ENCODE peak calls at places on chromosome 22, in eight cellular contexts. One of them, this sample, is unnamed.

GRCh38 chr22:46931414-46931813 is 169.0 kb downstream of the TBC1D22A start:
- DNase-seq in GM23338: peak
- DNase-seq in foreskin keratinocyte: peak
- DNase-seq in coronary artery: no peak
- DNase-seq in tibial nerve: no peak
- DNase-seq in CD4-positive, alpha-beta T cell: no peak
- DNase-seq in psoas muscle: no peak
- DNase-seq in fibroblast of lung: no peak
- DNase-seq in this sample: peak

GRCh38 chr22:45316796-45317526 is 7.2 kb downstream of the FAM118A start:
- DNase-seq in tibial nerve: peak
- DNase-seq in GM23338: no peak
- DNase-seq in foreskin keratinocyte: no peak
- DNase-seq in coronary artery: no peak
- DNase-seq in fibroblast of lung: no peak
- DNase-seq in psoas muscle: no peak
- DNase-seq in CD4-positive, alpha-beta T cell: no peak
- DNase-seq in this sample: no peak

GRCh38 chr22:44884968-44885805 is 124.6 kb downstream of the PHF21B start:
- DNase-seq in foreskin keratinocyte: peak
- DNase-seq in tibial nerve: no peak
- DNase-seq in GM23338: no peak
- DNase-seq in coronary artery: peak
- DNase-seq in fibroblast of lung: no peak
- DNase-seq in psoas muscle: peak
- DNase-seq in CD4-positive, alpha-beta T cell: no peak
- DNase-seq in this sample: peak

GRCh38 chr22:38315801-38316339 is 1.4 kb downstream of the CSNK1E start:
- DNase-seq in fibroblast of lung: peak
- DNase-seq in CD4-positive, alpha-beta T cell: no peak
- DNase-seq in coronary artery: no peak
- DNase-seq in foreskin keratinocyte: peak
- DNase-seq in tibial nerve: no peak
- DNase-seq in GM23338: no peak
- DNase-seq in psoas muscle: no peak
- DNase-seq in this sample: no peak

GRCh38 chr22:30416843-30417242 is 8.7 kb upstream of the MTFP1 start:
- DNase-seq in CD4-positive, alpha-beta T cell: no peak
- DNase-seq in GM23338: no peak
- DNase-seq in coronary artery: no peak
- DNase-seq in fibroblast of lung: no peak
- DNase-seq in foreskin keratinocyte: no peak
- DNase-seq in tibial nerve: no peak
- DNase-seq in psoas muscle: no peak
- DNase-seq in this sample: no peak

GRCh38 chr22:23098718-23099524 is 28.6 kb downstream of the GNAZ start:
- DNase-seq in foreskin keratinocyte: no peak
- DNase-seq in GM23338: no peak
- DNase-seq in coronary artery: no peak
- DNase-seq in fibroblast of lung: no peak
- DNase-seq in tibial nerve: peak
- DNase-seq in psoas muscle: peak
- DNase-seq in CD4-positive, alpha-beta T cell: no peak
- DNase-seq in this sample: no peak

GRCh38 chr22:24496661-24497060 is 1.5 kb downstream of the UPB1 start:
- DNase-seq in fibroblast of lung: no peak
- DNase-seq in coronary artery: no peak
- DNase-seq in GM23338: no peak
- DNase-seq in CD4-positive, alpha-beta T cell: no peak
- DNase-seq in psoas muscle: no peak
- DNase-seq in tibial nerve: no peak
- DNase-seq in foreskin keratinocyte: no peak
- DNase-seq in this sample: no peak

GRCh38 chr22:21108379-21109115 is 62.8 kb downstream of the LRRC74B start:
- DNase-seq in fibroblast of lung: peak
- DNase-seq in coronary artery: no peak
- DNase-seq in CD4-positive, alpha-beta T cell: no peak
- DNase-seq in tibial nerve: no peak
- DNase-seq in psoas muscle: no peak
- DNase-seq in GM23338: no peak
- DNase-seq in foreskin keratinocyte: no peak
- DNase-seq in this sample: no peak

GRCh38 chr22:45534339-45535192 is 31.9 kb downstream of the FBLN1 start:
- DNase-seq in GM23338: no peak
- DNase-seq in foreskin keratinocyte: no peak
- DNase-seq in fibroblast of lung: peak
- DNase-seq in CD4-positive, alpha-beta T cell: no peak
- DNase-seq in psoas muscle: no peak
- DNase-seq in tibial nerve: no peak
- DNase-seq in coronary artery: no peak
- DNase-seq in this sample: no peak

GRCh38 chr22:35230839-35231584 is 26.3 kb upstream of the HMGXB4 start:
- DNase-seq in GM23338: no peak
- DNase-seq in coronary artery: no peak
- DNase-seq in psoas muscle: no peak
- DNase-seq in foreskin keratinocyte: no peak
- DNase-seq in fibroblast of lung: no peak
- DNase-seq in tibial nerve: no peak
- DNase-seq in CD4-positive, alpha-beta T cell: no peak
- DNase-seq in this sample: no peak

GRCh38 chr22:36027579-36027959 is 1.1 kb downstream of the RBFOX2 start:
- DNase-seq in CD4-positive, alpha-beta T cell: no peak
- DNase-seq in fibroblast of lung: no peak
- DNase-seq in tibial nerve: peak
- DNase-seq in GM23338: no peak
- DNase-seq in psoas muscle: no peak
- DNase-seq in coronary artery: no peak
- DNase-seq in foreskin keratinocyte: peak
- DNase-seq in this sample: no peak

GRCh38 chr22:23121026-23121823 is 20.6 kb downstream of the RSPH14 start:
- DNase-seq in foreskin keratinocyte: no peak
- DNase-seq in tibial nerve: no peak
- DNase-seq in coronary artery: no peak
- DNase-seq in fibroblast of lung: no peak
- DNase-seq in psoas muscle: peak
- DNase-seq in CD4-positive, alpha-beta T cell: no peak
- DNase-seq in GM23338: no peak
- DNase-seq in this sample: no peak

GRCh38 chr22:39183991-39184585 is 31.6 kb upstream of the CBX7 start:
- DNase-seq in psoas muscle: peak
- DNase-seq in coronary artery: no peak
- DNase-seq in fibroblast of lung: peak
- DNase-seq in foreskin keratinocyte: no peak
- DNase-seq in GM23338: peak
- DNase-seq in CD4-positive, alpha-beta T cell: no peak
- DNase-seq in tibial nerve: no peak
- DNase-seq in this sample: no peak

GRCh38 chr22:21078916-21079315 is 33.2 kb downstream of the LRRC74B start:
- DNase-seq in foreskin keratinocyte: no peak
- DNase-seq in GM23338: no peak
- DNase-seq in fibroblast of lung: no peak
- DNase-seq in coronary artery: no peak
- DNase-seq in CD4-positive, alpha-beta T cell: no peak
- DNase-seq in psoas muscle: no peak
- DNase-seq in tibial nerve: no peak
- DNase-seq in this sample: no peak

GRCh38 chr22:46085831-46086576 is 64.3 kb upstream of the PPARA start:
- DNase-seq in GM23338: no peak
- DNase-seq in foreskin keratinocyte: peak
- DNase-seq in psoas muscle: peak
- DNase-seq in fibroblast of lung: peak
- DNase-seq in CD4-positive, alpha-beta T cell: no peak
- DNase-seq in coronary artery: peak
- DNase-seq in tibial nerve: no peak
- DNase-seq in this sample: peak

GRCh38 chr22:30253205-30253852 is 6.8 kb upstream of the LIF start:
- DNase-seq in foreskin keratinocyte: no peak
- DNase-seq in tibial nerve: peak
- DNase-seq in fibroblast of lung: peak
- DNase-seq in psoas muscle: peak
- DNase-seq in CD4-positive, alpha-beta T cell: no peak
- DNase-seq in GM23338: no peak
- DNase-seq in coronary artery: no peak
- DNase-seq in this sample: no peak

DNA sequence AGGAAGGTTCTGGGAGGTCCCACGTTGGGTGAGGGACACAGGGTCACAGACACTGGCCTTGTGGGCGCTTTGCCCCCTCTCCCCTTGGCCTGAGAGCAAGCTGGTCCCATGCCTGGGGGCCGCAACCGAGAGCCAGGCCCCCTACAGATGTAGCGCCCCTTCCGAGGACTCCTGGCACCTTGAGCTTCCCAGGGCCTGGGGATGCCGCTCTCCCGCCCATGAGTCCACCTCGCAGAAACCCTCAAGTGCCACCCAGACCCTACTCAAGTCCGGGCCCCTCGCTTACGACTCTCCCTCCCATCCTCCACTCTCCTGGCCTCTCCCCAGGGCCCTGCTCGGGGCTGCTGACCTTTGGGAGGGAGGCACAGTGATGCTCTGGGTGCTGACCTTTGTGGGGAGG is 204.0 kb downstream of the BRD1 start:
- DNase-seq in tibial nerve: no peak
- DNase-seq in GM23338: no peak
- DNase-seq in foreskin keratinocyte: no peak
- DNase-seq in CD4-positive, alpha-beta T cell: no peak
- DNase-seq in coronary artery: no peak
- DNase-seq in psoas muscle: peak
- DNase-seq in fibroblast of lung: no peak
- DNase-seq in this sample: no peak
- TF ChIP-seq CTCF in tibial nerve: no peak
- TF ChIP-seq CTCF in GM23338: no peak
- TF ChIP-seq CTCF in foreskin keratinocyte: no peak
- TF ChIP-seq CTCF in CD4-positive, alpha-beta T cell: no peak
- TF ChIP-seq CTCF in coronary artery: no peak
- TF ChIP-seq CTCF in psoas muscle: no peak
- TF ChIP-seq CTCF in fibroblast of lung: no peak
- TF ChIP-seq CTCF in this sample: no peak

GRCh38 chr22:42619261-42620063 is 4.8 kb upstream of the POLDIP3 start:
- DNase-seq in foreskin keratinocyte: no peak
- DNase-seq in fibroblast of lung: no peak
- DNase-seq in coronary artery: no peak
- DNase-seq in GM23338: no peak
- DNase-seq in psoas muscle: no peak
- DNase-seq in tibial nerve: no peak
- DNase-seq in CD4-positive, alpha-beta T cell: no peak
- DNase-seq in this sample: no peak
- H3K27ac ChIP-seq in foreskin keratinocyte: no peak
- H3K27ac ChIP-seq in fibroblast of lung: no peak
- H3K27ac ChIP-seq in coronary artery: peak
- H3K27ac ChIP-seq in GM23338: no peak
- H3K27ac ChIP-seq in psoas muscle: peak
- H3K27ac ChIP-seq in tibial nerve: no peak
- H3K27ac ChIP-seq in CD4-positive, alpha-beta T cell: no peak
- H3K27ac ChIP-seq in this sample: peak

DNA sequence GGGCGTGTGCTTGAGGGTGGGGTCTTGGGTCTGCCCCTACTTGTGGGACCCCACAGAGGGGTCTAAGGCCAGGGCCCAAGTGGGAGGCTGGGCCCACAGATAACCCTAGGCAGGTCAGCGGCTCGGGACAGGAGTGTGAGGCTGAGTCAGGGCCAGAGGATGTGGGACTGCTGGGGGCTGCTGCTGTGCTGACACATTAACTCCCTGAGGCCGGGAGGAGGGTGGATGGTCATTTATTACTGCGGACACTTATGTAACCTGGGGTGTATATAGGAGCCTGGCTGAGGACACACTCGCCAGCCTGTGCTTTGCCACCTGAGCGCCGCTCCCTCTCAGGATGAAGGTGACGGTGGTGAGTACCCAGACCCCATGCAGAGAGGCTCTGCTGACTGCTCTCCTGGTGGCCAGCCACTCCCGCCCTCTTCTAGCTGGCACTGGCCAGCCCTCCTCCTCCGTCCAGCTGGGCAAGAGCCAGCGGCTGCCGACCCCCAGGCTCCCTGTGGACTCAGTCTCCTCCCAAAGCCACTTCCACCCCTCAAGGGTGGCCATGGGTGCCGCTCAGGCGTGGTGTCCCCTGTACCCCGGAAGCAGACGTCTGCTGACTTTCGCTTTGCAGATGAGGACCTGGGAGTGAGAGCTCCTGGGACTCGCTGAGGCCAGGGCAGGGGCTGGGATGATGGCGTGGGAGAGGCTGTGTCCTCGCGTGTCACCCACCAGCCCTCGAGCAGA is at the start of gene MIOX:
- DNase-seq in tibial nerve: no peak
- DNase-seq in fibroblast of lung: no peak
- DNase-seq in foreskin keratinocyte: no peak
- DNase-seq in CD4-positive, alpha-beta T cell: no peak
- DNase-seq in GM23338: no peak
- DNase-seq in coronary artery: no peak
- DNase-seq in psoas muscle: no peak
- DNase-seq in this sample: no peak
- TF ChIP-seq CTCF in tibial nerve: no peak
- TF ChIP-seq CTCF in fibroblast of lung: no peak
- TF ChIP-seq CTCF in foreskin keratinocyte: no peak
- TF ChIP-seq CTCF in CD4-positive, alpha-beta T cell: no peak
- TF ChIP-seq CTCF in GM23338: no peak
- TF ChIP-seq CTCF in coronary artery: no peak
- TF ChIP-seq CTCF in psoas muscle: no peak
- TF ChIP-seq CTCF in this sample: no peak

GRCh38 chr22:49574861-49575702 is 252.6 kb downstream of the BRD1 start:
- DNase-seq in coronary artery: peak
- DNase-seq in GM23338: no peak
- DNase-seq in psoas muscle: peak
- DNase-seq in foreskin keratinocyte: no peak
- DNase-seq in tibial nerve: no peak
- DNase-seq in fibroblast of lung: no peak
- DNase-seq in CD4-positive, alpha-beta T cell: no peak
- DNase-seq in this sample: no peak

GRCh38 chr22:49574205-49574604 is 253.5 kb downstream of the BRD1 start:
- DNase-seq in foreskin keratinocyte: no peak
- DNase-seq in GM23338: no peak
- DNase-seq in tibial nerve: no peak
- DNase-seq in fibroblast of lung: no peak
- DNase-seq in CD4-positive, alpha-beta T cell: no peak
- DNase-seq in coronary artery: peak
- DNase-seq in psoas muscle: no peak
- DNase-seq in this sample: no peak

GRCh38 chr22:49576241-49577141 is 251.2 kb downstream of the BRD1 start:
- DNase-seq in GM23338: no peak
- DNase-seq in psoas muscle: peak
- DNase-seq in foreskin keratinocyte: no peak
- DNase-seq in coronary artery: peak
- DNase-seq in tibial nerve: no peak
- DNase-seq in fibroblast of lung: no peak
- DNase-seq in CD4-positive, alpha-beta T cell: no peak
- DNase-seq in this sample: no peak

GRCh38 chr22:49577168-49578060 is 250.3 kb downstream of the BRD1 start:
- DNase-seq in fibroblast of lung: no peak
- DNase-seq in coronary artery: peak
- DNase-seq in GM23338: no peak
- DNase-seq in tibial nerve: no peak
- DNase-seq in foreskin keratinocyte: no peak
- DNase-seq in psoas muscle: peak
- DNase-seq in CD4-positive, alpha-beta T cell: no peak
- DNase-seq in this sample: no peak

DNA sequence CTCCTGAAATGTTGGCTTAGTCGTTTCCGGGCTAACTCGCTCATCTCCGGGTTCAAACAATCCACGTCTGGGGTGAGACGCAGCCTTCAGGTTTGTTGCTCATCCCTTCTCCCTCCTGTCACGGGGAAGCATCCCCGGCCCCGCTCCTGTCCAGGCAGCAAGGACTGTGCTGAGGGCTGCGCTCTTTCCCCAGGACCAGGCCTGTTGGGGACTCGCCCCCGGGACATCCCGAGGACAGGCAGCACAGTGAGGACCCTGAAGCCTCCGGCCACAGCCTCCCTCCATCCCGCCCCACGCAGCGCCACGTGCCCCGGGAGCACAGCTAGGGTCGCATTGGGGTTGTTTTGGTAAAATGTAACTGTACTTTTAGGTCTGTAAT is 252.0 kb downstream of the BRD1 start:
- DNase-seq in CD4-positive, alpha-beta T cell: no peak
- DNase-seq in coronary artery: peak
- DNase-seq in GM23338: no peak
- DNase-seq in fibroblast of lung: no peak
- DNase-seq in tibial nerve: no peak
- DNase-seq in psoas muscle: peak
- DNase-seq in foreskin keratinocyte: no peak
- DNase-seq in this sample: no peak
- H3K27ac ChIP-seq in CD4-positive, alpha-beta T cell: no peak
- H3K27ac ChIP-seq in coronary artery: no peak
- H3K27ac ChIP-seq in GM23338: no peak
- H3K27ac ChIP-seq in fibroblast of lung: no peak
- H3K27ac ChIP-seq in tibial nerve: no peak
- H3K27ac ChIP-seq in psoas muscle: no peak
- H3K27ac ChIP-seq in foreskin keratinocyte: no peak
- H3K27ac ChIP-seq in this sample: no peak

This sample was measured in RWPE1.